ENCODE peak calls at places on chromosome 5, in six cellular contexts. N is fibroblast of the aortic adventitia, R is A549, H is heart right ventricle, G is fibroblast of villous mesenchyme, D is H1. L is an unnamed sample.

GRCh38 chr5:145942202-145942601 is 5.8 kb downstream of the SH3RF2 start:
- DNase-seq in N (no peak), R (no peak), H (no peak), G (no peak), D (no peak), L (no peak)

GRCh38 chr5:142000709-142001484 is 11.9 kb downstream of the GNPDA1 start:
- DNase-seq in N (peak), R (peak), H (no peak), G (no peak), D (peak), L (peak)

GRCh38 chr5:38639377-38640011 is 83.0 kb upstream of the LIFR start:
- DNase-seq in N (peak), R (no peak), H (no peak), G (no peak), D (no peak), L (no peak)

GRCh38 chr5:168020522-168021294 is 270.7 kb upstream of the WWC1 start:
- DNase-seq in N (peak), R (no peak), H (peak), G (no peak), D (no peak), L (peak)

GRCh38 chr5:43401827-43402226 is 10.4 kb downstream of the CCL28 start:
- DNase-seq in N (peak), R (peak), H (no peak), G (no peak), D (no peak), L (peak)

GRCh38 chr5:69032009-69032408 is 61.8 kb upstream of the SLC30A5 start:
- DNase-seq in N (no peak), R (peak), H (no peak), G (no peak), D (no peak), L (no peak)

GRCh38 chr5:150134198-150134588 is 21.5 kb downstream of the PDGFRB start:
- DNase-seq in N (no peak), R (no peak), H (no peak), G (no peak), D (no peak), L (no peak)

GRCh38 chr5:11588803-11589202 is 315.4 kb downstream of the CTNND2 start:
- DNase-seq in N (no peak), R (no peak), H (peak), G (no peak), D (peak), L (no peak)

GRCh38 chr5:34511915-34512314 is 144.2 kb upstream of the RAI14 start:
- DNase-seq in N (peak), R (no peak), H (no peak), G (peak), D (no peak), L (peak)

GRCh38 chr5:1202798-1203185 is 1.4 kb downstream of the SLC6A19 start:
- DNase-seq in N (no peak), R (no peak), H (no peak), G (no peak), D (no peak), L (no peak)

GRCh38 chr5:180816608-180817534 is 14.3 kb upstream of the MGAT1 start:
- DNase-seq in N (peak), R (no peak), H (peak), G (peak), D (no peak), L (peak)

GRCh38 chr5:130705368-130705767 is 459.7 kb downstream of the HINT1 start:
- DNase-seq in N (no peak), R (no peak), H (no peak), G (no peak), D (no peak), L (no peak)

GRCh38 chr5:96037128-96037527 is 75.5 kb upstream of the ELL2 start:
- DNase-seq in N (peak), R (peak), H (no peak), G (peak), D (no peak), L (peak)

GRCh38 chr5:175691761-175692160 is 33.9 kb downstream of the HRH2 start:
- DNase-seq in N (no peak), R (no peak), H (no peak), G (no peak), D (no peak), L (no peak)

GRCh38 chr5:175689147-175689991 is 31.5 kb downstream of the HRH2 start:
- DNase-seq in N (peak), R (no peak), H (peak), G (peak), D (no peak), L (no peak)

GRCh38 chr5:5335708-5336211 is 86.7 kb upstream of the ICE1 start:
- DNase-seq in N (peak), R (peak), H (no peak), G (peak), D (no peak), L (peak)

GRCh38 chr5:120155873-120156272 is 308.2 kb upstream of the PRR16 start:
- DNase-seq in N (no peak), R (no peak), H (no peak), G (no peak), D (no peak), L (peak)

GRCh38 chr5:20368581-20368980 is 380.6 kb upstream of the CDH18 start:
- DNase-seq in N (no peak), R (no peak), H (no peak), G (no peak), D (no peak), L (no peak)

GRCh38 chr5:180541710-180542109 is 47.5 kb downstream of the CNOT6 start:
- DNase-seq in N (no peak), R (peak), H (no peak), G (no peak), D (no peak), L (no peak)

GRCh38 chr5:153659337-153659736 is 168.9 kb downstream of the GRIA1 start:
- DNase-seq in N (peak), R (no peak), H (no peak), G (peak), D (no peak), L (peak)

GRCh38 chr5:56540266-56540665 is 275.1 kb upstream of the MAP3K1 start:
- DNase-seq in N (no peak), R (no peak), H (no peak), G (no peak), D (no peak), L (no peak)

GRCh38 chr5:66906021-66906420 is 290.6 kb downstream of the CD180 start:
- DNase-seq in N (no peak), R (no peak), H (no peak), G (no peak), D (no peak), L (no peak)

GRCh38 chr5:80246995-80247729 is 8.7 kb downstream of the SERINC5 start:
- DNase-seq in N (peak), R (peak), H (peak), G (peak), D (no peak), L (peak)

GRCh38 chr5:159552751-159553150 is 222.5 kb upstream of the IL12B start:
- DNase-seq in N (peak), R (no peak), H (no peak), G (peak), D (no peak), L (peak)

GRCh38 chr5:20307391-20307790 is 319.4 kb upstream of the CDH18 start:
- DNase-seq in N (no peak), R (no peak), H (no peak), G (no peak), D (no peak), L (no peak)

GRCh38 chr5:29960323-29960722 is 1233.2 kb upstream of the CDH6 start:
- DNase-seq in N (no peak), R (no peak), H (no peak), G (no peak), D (no peak), L (no peak)
- H3K4me3 ChIP-seq in N (no peak), R (no peak), H (no peak), G (no peak), D (no peak), L (no peak)

GRCh38 chr5:151157426-151158286 is at the start of gene ANXA6:
- DNase-seq in N (peak), R (peak), H (peak), G (peak), D (peak), L (peak)
- TF ChIP-seq CTCF in N (no peak), R (no peak), H (no peak), G (no peak), D (no peak), L (no peak)

DNA sequence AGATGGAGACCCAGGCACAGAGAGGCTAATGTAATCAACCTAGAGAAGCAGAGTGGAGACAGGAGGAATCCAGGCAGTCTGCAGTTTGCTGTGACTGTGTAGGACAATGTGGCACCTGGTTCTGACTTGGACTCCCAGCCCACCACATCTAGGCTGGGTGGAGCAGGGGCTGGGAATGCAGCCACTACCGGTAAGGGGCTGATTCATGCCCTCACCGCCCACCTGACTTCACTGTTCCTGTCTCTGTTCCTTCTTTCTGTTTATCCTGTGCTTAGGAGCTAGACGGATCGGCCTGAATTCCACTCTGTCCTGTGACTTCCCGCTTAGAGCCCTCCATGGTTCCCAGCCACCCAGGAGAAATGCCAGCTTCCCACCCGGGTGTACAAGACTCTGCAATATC is 2.6 kb downstream of the PDLIM4 start:
- DNase-seq in N (no peak), R (no peak), H (peak), G (peak), D (peak), L (peak)
- H3K4me3 ChIP-seq in N (peak), R (no peak), H (no peak), G (peak), D (no peak), L (peak)

GRCh38 chr5:133319905-133320520 is 268.2 kb downstream of the HSPA4 start:
- DNase-seq in N (no peak), R (peak), H (no peak), G (no peak), D (no peak), L (no peak)
- TF ChIP-seq CTCF in N (peak), R (peak), H (no peak), G (no peak), D (no peak), L (peak)